ENCODE peak calls at places on chromosome X, in six cellular contexts. G is mammary epithelial cell, M is IMR-90, E is ascending aorta, U is colonic mucosa, P is WTC11. V is an unnamed sample.

GRCh38 chrX:130028196-130028595 is 45.8 kb downstream of the BCORL1 start:
- DNase-seq in G (peak), M (peak), E (no peak), U (peak), P (peak), V (no peak)

GRCh38 chrX:32448320-32448719 is 763.0 kb downstream of the DMD start:
- DNase-seq in G (no peak), M (no peak), E (no peak), U (no peak), P (no peak), V (no peak)

GRCh38 chrX:123159403-123159802 is 24.7 kb upstream of the GRIA3 start:
- DNase-seq in G (no peak), M (no peak), E (no peak), U (no peak), P (no peak), V (no peak)

GRCh38 chrX:44873415-44874270 is 655 bp downstream of the KDM6A start:
- DNase-seq in G (peak), M (peak), E (peak), U (peak), P (peak), V (peak)

GRCh38 chrX:45351478-45351877 is 150.8 kb upstream of the DIPK2B start:
- DNase-seq in G (peak), M (peak), E (no peak), U (no peak), P (no peak), V (no peak)

GRCh38 chrX:123171781-123172180 is 12.3 kb upstream of the GRIA3 start:
- DNase-seq in G (peak), M (no peak), E (no peak), U (no peak), P (no peak), V (no peak)

GRCh38 chrX:52425710-52426245 is 57.0 kb downstream of the XAGE2 start:
- DNase-seq in G (no peak), M (peak), E (no peak), U (no peak), P (no peak), V (no peak)

GRCh38 chrX:73817381-73818199 is 254.6 kb downstream of the CHIC1 start:
- DNase-seq in G (no peak), M (no peak), E (no peak), U (no peak), P (no peak), V (no peak)

GRCh38 chrX:1807301-1807731 is 192.5 kb downstream of the ASMT start:
- DNase-seq in G (peak), M (peak), E (no peak), U (no peak), P (peak), V (peak)

GRCh38 chrX:153327561-153327960 is 6.0 kb upstream of the PNMA6F start:
- DNase-seq in G (no peak), M (no peak), E (no peak), U (no peak), P (no peak), V (no peak)

DNA sequence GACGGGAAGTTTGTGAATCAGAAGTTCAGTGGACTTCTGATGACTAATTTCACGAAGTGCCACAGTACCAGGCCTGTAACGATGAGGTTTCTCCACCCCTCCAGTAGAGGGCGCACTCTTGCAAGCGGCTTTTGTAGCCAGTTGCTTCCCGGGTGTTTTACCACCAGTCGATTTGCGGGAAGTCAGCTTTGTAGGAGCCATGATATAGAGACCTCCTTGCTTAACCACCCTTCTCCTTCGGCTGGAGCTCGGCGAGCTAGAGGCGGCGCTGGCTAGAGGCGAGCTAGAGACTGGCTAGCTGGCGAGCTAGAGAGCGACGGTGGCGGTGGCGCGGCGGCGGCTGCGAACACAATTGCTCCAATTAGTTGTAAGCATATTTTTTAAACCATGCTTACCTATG is 72.0 kb downstream of the IL1RAPL1 start:
- DNase-seq in G (no peak), M (no peak), E (no peak), U (peak), P (peak), V (no peak)
- TF ChIP-seq CTCF in G (peak), M (no peak), E (no peak), U (peak), P (peak), V (peak)

GRCh38 chrX:49177338-49177833 is 5.7 kb downstream of the PLP2 start:
- DNase-seq in G (peak), M (no peak), E (no peak), U (peak), P (no peak), V (no peak)
- TF ChIP-seq CTCF in G (peak), M (no peak), E (peak), U (no peak), P (no peak), V (no peak)

GRCh38 chrX:83658731-83659130 is 150.6 kb downstream of the POU3F4 start:
- DNase-seq in G (no peak), M (no peak), E (no peak), U (no peak), P (no peak), V (no peak)
- TF ChIP-seq CTCF in G (peak), M (no peak), E (peak), U (no peak), P (no peak), V (peak)

GRCh38 chrX:95076449-95076848 is 1402.4 kb downstream of the FAM133A start:
- DNase-seq in G (peak), M (peak), E (no peak), U (no peak), P (no peak), V (no peak)
- TF ChIP-seq CTCF in G (peak), M (peak), E (peak), U (peak), P (peak), V (peak)

GRCh38 chrX:151155234-151155633 is 21.1 kb upstream of the GPR50 start:
- DNase-seq in G (no peak), M (no peak), E (no peak), U (no peak), P (no peak), V (no peak)

GRCh38 chrX:151151668-151152267 is 24.6 kb upstream of the GPR50 start:
- DNase-seq in G (peak), M (peak), E (no peak), U (peak), P (peak), V (no peak)

GRCh38 chrX:151153086-151153485 is 23.3 kb upstream of the GPR50 start:
- DNase-seq in G (peak), M (peak), E (no peak), U (no peak), P (peak), V (no peak)
- TF ChIP-seq CTCF in G (peak), M (peak), E (no peak), U (no peak), P (no peak), V (peak)

V was measured in type B pancreatic cell.